ENCODE peak calls at places on chromosome 14, in eight cellular contexts. L, Q, H, C, D, X, R and F are unnamed samples.

GRCh38 chr14:95065411-95065810 is 91.9 kb downstream of the DICER1 start:
- DNase-seq in L (no peak), Q (no peak), H (no peak), C (no peak), D (no peak), X (no peak), R (no peak), F (no peak)

GRCh38 chr14:81594012-81594411 is 60.4 kb upstream of the SEL1L start:
- DNase-seq in L (no peak), Q (no peak), H (peak), C (peak), D (no peak), X (no peak), R (no peak), F (peak)

GRCh38 chr14:73783107-73783727 is 68.4 kb upstream of the PTGR2 start:
- DNase-seq in L (no peak), Q (no peak), H (no peak), C (peak), D (no peak), X (no peak), R (peak), F (no peak)

GRCh38 chr14:32809255-32809654 is 129.4 kb upstream of the NPAS3 start:
- DNase-seq in L (no peak), Q (no peak), H (no peak), C (no peak), D (no peak), X (peak), R (no peak), F (no peak)

GRCh38 chr14:105388110-105388951 is 10.0 kb upstream of the TEX22 start:
- DNase-seq in L (no peak), Q (no peak), H (no peak), C (no peak), D (no peak), X (no peak), R (no peak), F (no peak)

GRCh38 chr14:104708606-104709268 is 15.3 kb upstream of the ADSS1 start:
- DNase-seq in L (peak), Q (peak), H (peak), C (peak), D (peak), X (no peak), R (peak), F (peak)

GRCh38 chr14:55125403-55125802 is 3.6 kb upstream of the LGALS3 start:
- DNase-seq in L (no peak), Q (no peak), H (no peak), C (no peak), D (peak), X (peak), R (no peak), F (no peak)

GRCh38 chr14:30610719-30611388 is 11.3 kb upstream of the SCFD1 start:
- DNase-seq in L (no peak), Q (no peak), H (peak), C (no peak), D (peak), X (peak), R (peak), F (peak)

GRCh38 chr14:65387628-65388027 is 24.9 kb upstream of the FUT8 start:
- DNase-seq in L (no peak), Q (no peak), H (no peak), C (no peak), D (no peak), X (no peak), R (no peak), F (no peak)

GRCh38 chr14:93299831-93300230 is 33.0 kb downstream of the BTBD7 start:
- DNase-seq in L (no peak), Q (no peak), H (no peak), C (no peak), D (no peak), X (no peak), R (no peak), F (no peak)

GRCh38 chr14:90629471-90629870 is 186.8 kb downstream of the TTC7B start:
- DNase-seq in L (no peak), Q (no peak), H (peak), C (no peak), D (no peak), X (no peak), R (no peak), F (no peak)

GRCh38 chr14:99531221-99532096 is 50.2 kb downstream of the CCNK start:
- DNase-seq in L (no peak), Q (no peak), H (no peak), C (peak), D (no peak), X (no peak), R (no peak), F (no peak)

GRCh38 chr14:60760209-60760608 is 25.6 kb downstream of the MNAT1 start:
- DNase-seq in L (no peak), Q (no peak), H (no peak), C (no peak), D (no peak), X (no peak), R (no peak), F (no peak)

GRCh38 chr14:51490205-51490604 is 161.5 kb upstream of the FRMD6 start:
- DNase-seq in L (no peak), Q (no peak), H (no peak), C (no peak), D (peak), X (no peak), R (no peak), F (no peak)

GRCh38 chr14:46663382-46663781 is 11.8 kb upstream of the RPL10L start:
- DNase-seq in L (no peak), Q (no peak), H (no peak), C (no peak), D (no peak), X (no peak), R (no peak), F (no peak)

GRCh38 chr14:35985504-35986218 is 159.5 kb downstream of the BRMS1L start:
- DNase-seq in L (no peak), Q (no peak), H (no peak), C (no peak), D (no peak), X (no peak), R (no peak), F (peak)

GRCh38 chr14:76376001-76376404 is at the start of gene ESRRB:
- DNase-seq in L (no peak), Q (no peak), H (peak), C (peak), D (peak), X (no peak), R (peak), F (peak)

GRCh38 chr14:61533513-61534255 is 161.6 kb upstream of the HIF1A start:
- DNase-seq in L (no peak), Q (no peak), H (no peak), C (no peak), D (peak), X (no peak), R (no peak), F (no peak)

GRCh38 chr14:52801014-52801708 is 9.8 kb upstream of the GNPNAT1 start:
- DNase-seq in L (no peak), Q (no peak), H (no peak), C (no peak), D (peak), X (no peak), R (no peak), F (no peak)

GRCh38 chr14:66530526-66530925 is 22.6 kb downstream of the GPHN start:
- DNase-seq in L (no peak), Q (no peak), H (no peak), C (no peak), D (no peak), X (no peak), R (no peak), F (no peak)

GRCh38 chr14:49982082-49982481 is 89.2 kb downstream of the ARF6 start:
- DNase-seq in L (no peak), Q (no peak), H (no peak), C (no peak), D (peak), X (no peak), R (peak), F (no peak)

GRCh38 chr14:85252011-85252410 is 277.9 kb upstream of the FLRT2 start:
- DNase-seq in L (no peak), Q (no peak), H (no peak), C (no peak), D (no peak), X (no peak), R (no peak), F (no peak)

GRCh38 chr14:39035336-39035735 is 67.7 kb downstream of the SEC23A start:
- DNase-seq in L (no peak), Q (no peak), H (no peak), C (no peak), D (no peak), X (no peak), R (no peak), F (no peak)

GRCh38 chr14:95068091-95068490 is 89.2 kb downstream of the DICER1 start:
- DNase-seq in L (no peak), Q (no peak), H (no peak), C (no peak), D (no peak), X (no peak), R (no peak), F (no peak)

GRCh38 chr14:33568935-33569579 is 381.8 kb downstream of the EGLN3 start:
- DNase-seq in L (no peak), Q (no peak), H (no peak), C (no peak), D (peak), X (no peak), R (no peak), F (no peak)

GRCh38 chr14:58082491-58083098 is 69.4 kb downstream of the ARMH4 start:
- DNase-seq in L (no peak), Q (no peak), H (no peak), C (no peak), D (peak), X (no peak), R (no peak), F (peak)

GRCh38 chr14:70398280-70398679 is 18.6 kb downstream of the SYNJ2BP start:
- DNase-seq in L (no peak), Q (no peak), H (no peak), C (no peak), D (no peak), X (no peak), R (no peak), F (no peak)

GRCh38 chr14:90830931-90831701 is 14.9 kb upstream of the TTC7B start:
- DNase-seq in L (no peak), Q (no peak), H (no peak), C (no peak), D (no peak), X (no peak), R (peak), F (no peak)

GRCh38 chr14:103188691-103189480 is 65.6 kb downstream of the TNFAIP2 start:
- DNase-seq in L (no peak), Q (no peak), H (peak), C (no peak), D (no peak), X (no peak), R (no peak), F (no peak)

GRCh38 chr14:23066855-23067744 is 9.8 kb upstream of the CDH24 start:
- DNase-seq in L (no peak), Q (no peak), H (no peak), C (no peak), D (no peak), X (no peak), R (peak), F (no peak)

GRCh38 chr14:86858043-86858442 is 1134.9 kb downstream of the GALC start:
- DNase-seq in L (no peak), Q (no peak), H (no peak), C (no peak), D (no peak), X (no peak), R (no peak), F (no peak)

GRCh38 chr14:50600849-50601248 is 40.9 kb downstream of the ATL1 start:
- DNase-seq in L (no peak), Q (no peak), H (peak), C (no peak), D (no peak), X (no peak), R (no peak), F (peak)